ENCODE peak calls at places on chromosomes 12 and 14, in seven cellular contexts. I, P, C, A, M, T and B are unnamed samples.

GRCh38 chr12:103933237-103933636 is 3.0 kb downstream of the HSP90B1 start:
- DNase-seq in C (no peak), M (no peak), P (no peak), T (no peak), A (no peak), I (no peak), B (no peak)

GRCh38 chr12:123085730-123086487 is 65.0 kb downstream of the PITPNM2 start:
- DNase-seq in M (no peak), C (peak), P (no peak), A (peak), I (peak), T (no peak), B (peak)

GRCh38 chr12:120347766-120348165 is 20.2 kb upstream of the PLA2G1B start:
- DNase-seq in I (no peak), P (no peak), M (no peak), A (no peak), C (no peak), T (no peak), B (no peak)

GRCh38 chr12:52197371-52198231 is 5.8 kb upstream of the KRT80 start:
- DNase-seq in A (no peak), C (no peak), P (no peak), T (no peak), M (no peak), I (no peak), B (no peak)

GRCh38 chr12:121465921-121466799 is 66.2 kb downstream of the RNF34 start:
- DNase-seq in M (no peak), P (peak), A (no peak), I (no peak), T (no peak), C (peak), B (peak)

GRCh38 chr14:71169028-71169427 is 261.8 kb downstream of the PCNX1 start:
- DNase-seq in C (no peak), M (no peak), A (no peak), T (no peak), I (no peak), P (peak), B (peak)

GRCh38 chr14:61470261-61470953 is 149.0 kb downstream of the PRKCH start:
- DNase-seq in A (no peak), M (no peak), P (no peak), T (no peak), C (peak), I (no peak), B (peak)

GRCh38 chr14:71551291-71551955 is 380.8 kb upstream of the RGS6 start:
- DNase-seq in M (no peak), P (no peak), A (no peak), C (no peak), I (no peak), T (no peak), B (peak)

GRCh38 chr12:10191865-10192264 is 13.0 kb downstream of the TMEM52B start:
- DNase-seq in T (no peak), A (no peak), C (no peak), I (no peak), M (no peak), P (no peak), B (no peak)

GRCh38 chr14:80054020-80054419 is 157.3 kb downstream of the DIO2 start:
- DNase-seq in T (no peak), C (no peak), P (no peak), M (no peak), I (no peak), A (no peak), B (no peak)

GRCh38 chr14:80059041-80059440 is 152.3 kb downstream of the DIO2 start:
- DNase-seq in T (no peak), M (no peak), I (no peak), A (no peak), C (no peak), P (no peak), B (no peak)

GRCh38 chr14:80055912-80056801 is 155.1 kb downstream of the DIO2 start:
- DNase-seq in I (no peak), T (peak), M (no peak), P (peak), A (peak), C (peak), B (peak)

DNA sequence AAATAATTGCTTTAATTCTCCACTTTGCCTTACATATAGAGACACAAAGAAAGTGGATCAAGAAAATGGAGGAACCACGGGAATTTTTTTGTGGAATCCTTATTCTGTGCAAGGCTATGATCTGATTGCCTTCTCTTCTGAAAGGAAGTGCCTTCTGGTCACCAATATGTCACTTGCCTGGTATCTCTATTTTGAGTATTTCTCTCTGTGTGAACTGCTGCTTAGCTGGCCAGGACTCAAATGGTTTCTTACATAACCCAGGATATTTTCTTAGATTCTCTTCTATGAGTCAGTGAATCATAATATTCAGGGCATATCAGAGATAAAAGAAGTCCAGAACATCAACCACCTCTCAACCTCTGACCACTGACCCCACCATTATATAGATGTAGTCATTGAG is 156.1 kb downstream of the DIO2 start:
- DNase-seq in I (no peak), T (no peak), C (no peak), M (no peak), P (no peak), A (no peak), B (no peak)
- TF ChIP-seq JUND in I (no peak), T (no peak), C (no peak), M (no peak), P (no peak), A (no peak), B (no peak)

DNA sequence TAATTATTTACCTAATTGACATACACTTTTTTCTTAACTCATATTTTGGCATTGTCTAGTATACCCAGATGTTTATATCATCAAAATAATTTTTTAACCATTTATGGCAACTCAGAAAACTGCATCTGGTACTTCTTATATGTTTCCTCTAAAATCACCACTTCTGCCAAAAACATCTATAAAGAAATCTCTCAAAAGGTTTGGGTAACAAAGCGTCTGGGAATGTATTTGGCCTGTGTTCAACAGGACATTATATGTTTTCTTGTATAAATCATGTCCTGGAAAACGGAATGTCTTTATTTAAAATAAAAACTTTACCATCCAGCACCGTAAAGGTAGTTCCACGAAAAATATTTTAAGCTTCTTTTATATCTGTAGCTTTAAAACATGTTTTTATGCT is 36.1 kb upstream of the FBLN5 start:
- DNase-seq in I (no peak), C (no peak), M (no peak), A (no peak), P (no peak), T (no peak), B (no peak)
- TF ChIP-seq JUND in I (no peak), C (peak), M (no peak), A (no peak), P (no peak), T (no peak), B (no peak)

GRCh38 chr12:109782322-109782695 is 50.9 kb downstream of the TRPV4 start:
- DNase-seq in I (no peak), C (no peak), P (no peak), T (no peak), M (no peak), A (no peak), B (no peak)
- TF ChIP-seq JUND in I (no peak), C (no peak), P (no peak), T (no peak), M (no peak), A (no peak), B (no peak)

GRCh38 chr14:77014004-77014604 is 14.4 kb downstream of the IRF2BPL start:
- DNase-seq in T (no peak), P (no peak), C (peak), A (peak), M (no peak), I (no peak), B (no peak)
- TF ChIP-seq JUND in T (no peak), P (no peak), C (no peak), A (no peak), M (no peak), I (no peak), B (no peak)

GRCh38 chr12:19837543-19837942 is 398.3 kb downstream of the AEBP2 start:
- DNase-seq in P (no peak), I (no peak), A (no peak), M (no peak), T (no peak), C (no peak), B (no peak)
- TF ChIP-seq JUND in P (no peak), I (no peak), A (no peak), M (no peak), T (no peak), C (no peak), B (no peak)

DNA sequence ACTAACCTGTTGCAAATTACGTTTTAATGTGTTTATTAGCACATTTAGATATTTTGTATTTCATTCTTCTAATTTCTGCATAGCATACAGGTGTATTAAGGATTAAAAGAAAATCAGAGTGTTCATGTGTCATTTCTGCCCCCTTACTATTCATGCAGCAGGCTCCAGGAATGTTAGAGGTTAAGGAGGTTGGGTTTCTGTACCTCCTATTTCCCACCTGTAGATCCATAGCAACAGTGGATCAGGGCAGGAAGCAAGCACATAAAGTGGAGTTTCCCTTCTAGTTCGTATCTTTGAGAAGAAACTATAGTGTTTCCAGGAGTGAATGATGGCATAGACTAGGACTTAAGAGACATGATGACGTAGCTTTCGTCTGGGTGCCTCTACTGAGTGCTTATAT is 18.9 kb downstream of the JKAMP start:
- DNase-seq in I (no peak), T (no peak), A (no peak), P (no peak), C (no peak), M (no peak), B (no peak)
- TF ChIP-seq JUND in I (no peak), T (no peak), A (no peak), P (no peak), C (no peak), M (no peak), B (no peak)

DNA sequence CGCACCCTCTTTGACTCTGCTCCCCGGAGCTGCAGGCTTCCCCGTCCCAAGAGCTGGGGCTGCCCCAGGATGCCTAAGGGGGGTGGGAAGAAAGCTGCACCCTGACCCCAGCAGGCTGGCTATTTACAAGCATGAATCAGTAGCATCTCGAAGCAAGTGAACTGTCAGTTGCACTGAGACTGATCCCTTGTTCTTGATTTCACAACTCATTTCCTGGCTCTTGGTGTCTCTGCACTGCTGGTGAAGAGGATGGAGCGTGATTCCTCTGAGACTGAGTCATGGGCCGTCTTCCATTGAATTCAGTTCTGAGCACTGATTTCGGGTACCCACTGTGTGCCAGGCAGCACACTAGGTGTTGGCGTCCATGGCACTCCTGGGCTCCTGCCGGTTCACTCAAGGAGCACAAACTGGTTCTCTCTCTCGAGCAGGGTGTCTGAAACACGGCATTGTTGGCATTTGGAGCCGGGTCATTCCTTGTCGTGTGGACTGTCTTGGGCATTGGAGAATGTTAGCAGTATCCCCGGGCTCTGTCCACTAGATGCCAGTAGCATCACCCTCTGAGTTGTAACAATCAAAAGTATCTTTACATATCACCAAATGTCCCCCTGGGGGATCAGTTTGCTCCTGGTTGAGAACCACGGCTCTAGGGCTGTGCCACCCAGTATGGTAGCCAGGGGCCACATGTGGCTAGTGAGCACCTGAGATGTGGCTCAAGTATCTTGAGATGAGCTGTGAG is 86.9 kb downstream of the RIN3 start:
- DNase-seq in P (no peak), I (no peak), M (no peak), T (no peak), C (no peak), A (no peak), B (peak)
- TF ChIP-seq JUND in P (no peak), I (no peak), M (no peak), T (no peak), C (peak), A (no peak), B (no peak)

DNA sequence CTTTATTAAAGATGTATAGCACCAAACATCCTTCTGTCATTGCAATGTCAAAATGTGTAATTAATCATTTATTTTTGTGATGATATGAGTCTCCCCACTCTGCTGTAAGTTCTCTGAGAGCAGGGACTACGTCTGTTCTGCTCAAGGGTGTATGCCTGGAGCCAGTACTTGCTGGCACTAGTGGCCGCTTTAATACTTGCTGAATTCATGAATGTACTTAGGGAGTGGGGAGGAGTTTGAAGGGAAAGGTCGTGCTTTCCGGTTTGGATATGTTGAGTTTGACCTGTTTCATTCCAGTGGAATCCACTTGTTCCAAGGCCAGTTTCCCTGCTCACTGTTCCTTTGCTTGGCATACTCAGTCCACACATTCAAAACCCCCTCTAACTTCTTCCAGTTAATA is 1.9 kb upstream of the DCAF5 start:
- DNase-seq in P (no peak), I (no peak), T (no peak), A (peak), C (no peak), M (no peak), B (peak)
- TF ChIP-seq JUND in P (no peak), I (no peak), T (no peak), A (no peak), C (no peak), M (no peak), B (no peak)